ENCODE peak calls at places on chromosomes 13 and 19, in eight cellular contexts. One of them, this sample, is unnamed. For H3K4me1, the result is how much of the 10 kb centered on the place peaks cover.

GRCh38 chr13:95154441-95154886 is 146.8 kb downstream of the ABCC4 start:
- DNase-seq in transverse colon: no peak
- DNase-seq in upper lobe of left lung: no peak
- DNase-seq in H1: no peak
- DNase-seq in tibial nerve: no peak
- DNase-seq in ovary: no peak
- DNase-seq in A549: no peak
- DNase-seq in stomach: no peak
- DNase-seq in this sample: no peak

GRCh38 chr13:112815871-112816270 is 126.0 kb downstream of the ATP11A start:
- DNase-seq in transverse colon: no peak
- DNase-seq in upper lobe of left lung: peak
- DNase-seq in H1: no peak
- DNase-seq in tibial nerve: no peak
- DNase-seq in ovary: no peak
- DNase-seq in A549: no peak
- DNase-seq in stomach: peak
- DNase-seq in this sample: no peak

GRCh38 chr13:99380921-99381645 is 73.9 kb upstream of the GPR183 start:
- DNase-seq in transverse colon: no peak
- DNase-seq in upper lobe of left lung: no peak
- DNase-seq in H1: peak
- DNase-seq in tibial nerve: no peak
- DNase-seq in ovary: no peak
- DNase-seq in A549: no peak
- DNase-seq in stomach: no peak
- DNase-seq in this sample: no peak

GRCh38 chr13:110799246-110800236 is 86.0 kb downstream of the ING1 start:
- DNase-seq in transverse colon: no peak
- DNase-seq in upper lobe of left lung: no peak
- DNase-seq in H1: no peak
- DNase-seq in tibial nerve: peak
- DNase-seq in ovary: peak
- DNase-seq in A549: no peak
- DNase-seq in stomach: no peak
- DNase-seq in this sample: peak

GRCh38 chr19:56917998-56918397 is 77.5 kb upstream of the PEG3 start:
- DNase-seq in transverse colon: no peak
- DNase-seq in upper lobe of left lung: no peak
- DNase-seq in H1: no peak
- DNase-seq in tibial nerve: no peak
- DNase-seq in ovary: no peak
- DNase-seq in A549: no peak
- DNase-seq in stomach: no peak
- DNase-seq in this sample: no peak

GRCh38 chr13:25084101-25084500 is 11.8 kb upstream of the PABPC3 start:
- DNase-seq in transverse colon: no peak
- DNase-seq in upper lobe of left lung: no peak
- DNase-seq in H1: no peak
- DNase-seq in tibial nerve: no peak
- DNase-seq in ovary: no peak
- DNase-seq in A549: no peak
- DNase-seq in stomach: no peak
- DNase-seq in this sample: no peak

GRCh38 chr19:39917561-39918182 is 16.8 kb downstream of the FCGBP start:
- DNase-seq in transverse colon: no peak
- DNase-seq in upper lobe of left lung: no peak
- DNase-seq in H1: no peak
- DNase-seq in tibial nerve: no peak
- DNase-seq in ovary: no peak
- DNase-seq in A549: no peak
- DNase-seq in stomach: peak
- DNase-seq in this sample: no peak

GRCh38 chr19:4803736-4804695 is 12.5 kb downstream of the FEM1A start:
- DNase-seq in transverse colon: peak
- DNase-seq in upper lobe of left lung: peak
- DNase-seq in H1: peak
- DNase-seq in tibial nerve: no peak
- DNase-seq in ovary: peak
- DNase-seq in A549: peak
- DNase-seq in stomach: peak
- DNase-seq in this sample: no peak

GRCh38 chr13:46983881-46984280 is 87.0 kb upstream of the HTR2A start:
- DNase-seq in transverse colon: no peak
- DNase-seq in upper lobe of left lung: no peak
- DNase-seq in H1: no peak
- DNase-seq in tibial nerve: no peak
- DNase-seq in ovary: no peak
- DNase-seq in A549: no peak
- DNase-seq in stomach: no peak
- DNase-seq in this sample: no peak

GRCh38 chr19:38660724-38661123 is 13.3 kb downstream of the ACTN4 start:
- DNase-seq in transverse colon: no peak
- DNase-seq in upper lobe of left lung: no peak
- DNase-seq in H1: no peak
- DNase-seq in tibial nerve: no peak
- DNase-seq in ovary: no peak
- DNase-seq in A549: no peak
- DNase-seq in stomach: no peak
- DNase-seq in this sample: no peak

GRCh38 chr19:38662508-38663155 is 15.2 kb downstream of the ACTN4 start:
- DNase-seq in transverse colon: no peak
- DNase-seq in upper lobe of left lung: peak
- DNase-seq in H1: no peak
- DNase-seq in tibial nerve: no peak
- DNase-seq in ovary: no peak
- DNase-seq in A549: no peak
- DNase-seq in stomach: no peak
- DNase-seq in this sample: no peak

GRCh38 chr19:38663156-38663651 is 15.8 kb downstream of the ACTN4 start:
- DNase-seq in transverse colon: no peak
- DNase-seq in upper lobe of left lung: no peak
- DNase-seq in H1: no peak
- DNase-seq in tibial nerve: no peak
- DNase-seq in ovary: no peak
- DNase-seq in A549: no peak
- DNase-seq in stomach: no peak
- DNase-seq in this sample: no peak

GRCh38 chr19:38661996-38662395 is 14.5 kb downstream of the ACTN4 start:
- DNase-seq in transverse colon: peak
- DNase-seq in upper lobe of left lung: peak
- DNase-seq in H1: no peak
- DNase-seq in tibial nerve: no peak
- DNase-seq in ovary: no peak
- DNase-seq in A549: no peak
- DNase-seq in stomach: peak
- DNase-seq in this sample: no peak

GRCh38 chr19:38661166-38661565 is 13.7 kb downstream of the ACTN4 start:
- DNase-seq in transverse colon: no peak
- DNase-seq in upper lobe of left lung: no peak
- DNase-seq in H1: no peak
- DNase-seq in tibial nerve: no peak
- DNase-seq in ovary: no peak
- DNase-seq in A549: no peak
- DNase-seq in stomach: no peak
- DNase-seq in this sample: no peak
- H3K4me1 ChIP-seq in transverse colon: half or more
- H3K4me1 ChIP-seq in upper lobe of left lung: half or more
- H3K4me1 ChIP-seq in H1: under half
- H3K4me1 ChIP-seq in tibial nerve: half or more
- H3K4me1 ChIP-seq in ovary: half or more
- H3K4me1 ChIP-seq in A549: half or more
- H3K4me1 ChIP-seq in stomach: half or more
- H3K4me1 ChIP-seq in this sample: half or more

DNA sequence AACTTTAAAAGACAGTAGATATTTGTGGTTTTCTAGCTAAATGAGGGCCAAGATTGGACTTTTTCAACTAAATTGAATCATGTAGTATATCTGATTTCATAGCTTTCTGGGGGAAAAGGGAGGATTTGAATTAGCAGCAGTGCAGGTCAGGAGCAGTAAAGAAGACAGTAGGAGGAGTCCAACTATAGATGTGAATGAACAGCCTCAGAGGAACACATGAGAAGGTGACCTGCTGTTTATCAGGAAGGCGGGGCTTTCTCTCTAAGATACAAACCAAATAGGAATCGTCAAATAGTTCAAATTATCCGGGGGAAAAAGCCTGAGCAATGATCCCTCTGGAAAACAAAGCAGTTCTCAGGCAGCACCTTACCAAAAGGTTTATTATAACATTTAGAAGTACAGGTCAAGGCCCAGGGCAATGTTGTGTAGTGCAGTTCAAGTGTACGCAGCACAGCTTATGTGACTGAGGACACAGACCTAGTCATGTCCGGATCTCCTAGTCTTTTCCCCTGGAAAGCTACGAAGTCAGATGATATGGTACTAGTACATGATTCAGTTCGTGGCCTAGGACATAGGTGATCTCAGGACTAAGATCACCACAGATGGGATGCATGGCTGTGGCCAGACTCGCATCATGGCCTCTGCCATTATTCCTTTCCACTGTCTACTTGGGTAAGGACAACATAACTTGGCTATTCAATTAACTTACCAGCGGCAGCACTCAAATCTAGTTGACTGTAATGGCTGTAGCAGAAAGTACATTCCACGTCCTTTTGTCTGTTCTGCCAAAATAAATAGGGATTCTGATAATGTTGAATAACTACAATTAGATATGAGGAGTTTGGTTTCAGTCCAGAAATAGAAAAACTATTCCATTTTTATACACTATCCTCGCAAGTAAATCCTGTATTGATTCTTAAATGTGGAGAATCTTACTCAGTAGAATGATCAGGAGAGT is 40.3 kb downstream of the MPHOSPH8 start:
- DNase-seq in transverse colon: no peak
- DNase-seq in upper lobe of left lung: no peak
- DNase-seq in H1: no peak
- DNase-seq in tibial nerve: no peak
- DNase-seq in ovary: no peak
- DNase-seq in A549: no peak
- DNase-seq in stomach: no peak
- DNase-seq in this sample: no peak
- H3K4me3 ChIP-seq in transverse colon: no peak
- H3K4me3 ChIP-seq in upper lobe of left lung: no peak
- H3K4me3 ChIP-seq in H1: no peak
- H3K4me3 ChIP-seq in tibial nerve: no peak
- H3K4me3 ChIP-seq in ovary: no peak
- H3K4me3 ChIP-seq in A549: no peak
- H3K4me3 ChIP-seq in stomach: no peak
- H3K4me3 ChIP-seq in this sample: no peak

DNA sequence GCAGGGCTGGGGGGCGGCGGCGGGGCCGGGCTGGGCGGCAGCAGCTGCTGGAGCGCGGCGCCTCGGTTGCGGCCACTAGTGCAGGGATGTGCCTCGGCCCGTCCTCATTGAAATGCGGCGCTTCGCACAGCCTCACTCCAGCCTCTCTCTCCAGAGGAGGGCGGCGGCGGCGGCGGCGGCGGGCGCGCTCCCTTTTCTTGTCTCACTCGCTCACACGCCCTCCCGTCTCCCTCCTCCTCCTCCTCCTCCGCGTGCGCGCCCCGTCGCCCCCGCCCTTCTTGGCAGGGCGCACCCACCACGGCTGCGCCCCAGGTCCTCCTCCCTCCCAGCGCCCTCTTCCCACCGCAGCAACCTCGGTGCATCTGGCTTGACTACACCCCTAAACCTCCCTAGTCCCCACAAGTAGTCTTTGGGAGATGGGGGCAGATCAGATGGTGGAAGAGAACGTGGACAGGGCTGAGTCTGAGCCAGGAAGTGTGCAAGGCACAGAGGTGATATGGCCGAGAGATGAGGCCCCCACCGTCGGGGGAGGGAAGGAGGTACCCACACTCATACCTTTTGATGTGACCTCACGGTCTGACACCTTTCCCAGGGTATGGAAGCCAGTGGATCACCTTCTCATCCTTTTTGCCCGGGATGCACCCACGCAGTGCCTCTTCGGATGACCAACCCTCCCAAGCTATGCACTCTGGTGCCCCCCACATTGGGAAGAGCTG is at the start of gene DCLK1:
- DNase-seq in transverse colon: peak
- DNase-seq in upper lobe of left lung: peak
- DNase-seq in H1: peak
- DNase-seq in tibial nerve: peak
- DNase-seq in ovary: peak
- DNase-seq in A549: no peak
- DNase-seq in stomach: peak
- DNase-seq in this sample: peak
- TF ChIP-seq EP300 in transverse colon: no peak
- TF ChIP-seq EP300 in upper lobe of left lung: no peak
- TF ChIP-seq EP300 in H1: no peak
- TF ChIP-seq EP300 in tibial nerve: peak
- TF ChIP-seq EP300 in ovary: no peak
- TF ChIP-seq EP300 in A549: no peak
- TF ChIP-seq EP300 in stomach: no peak
- TF ChIP-seq EP300 in this sample: no peak

GRCh38 chr19:10223488-10224213 is 7.5 kb downstream of the S1PR2 start:
- DNase-seq in transverse colon: no peak
- DNase-seq in upper lobe of left lung: no peak
- DNase-seq in H1: no peak
- DNase-seq in tibial nerve: no peak
- DNase-seq in ovary: no peak
- DNase-seq in A549: no peak
- DNase-seq in stomach: no peak
- DNase-seq in this sample: no peak

GRCh38 chr19:10219678-10220077 is 11.5 kb downstream of the S1PR2 start:
- DNase-seq in transverse colon: no peak
- DNase-seq in upper lobe of left lung: no peak
- DNase-seq in H1: no peak
- DNase-seq in tibial nerve: no peak
- DNase-seq in ovary: no peak
- DNase-seq in A549: no peak
- DNase-seq in stomach: no peak
- DNase-seq in this sample: no peak

GRCh38 chr19:10222201-10222890 is 8.8 kb downstream of the S1PR2 start:
- DNase-seq in transverse colon: no peak
- DNase-seq in upper lobe of left lung: no peak
- DNase-seq in H1: no peak
- DNase-seq in tibial nerve: no peak
- DNase-seq in ovary: no peak
- DNase-seq in A549: no peak
- DNase-seq in stomach: no peak
- DNase-seq in this sample: no peak

GRCh38 chr19:10217085-10217484 is 14.0 kb downstream of the S1PR2 start:
- DNase-seq in transverse colon: no peak
- DNase-seq in upper lobe of left lung: no peak
- DNase-seq in H1: no peak
- DNase-seq in tibial nerve: no peak
- DNase-seq in ovary: no peak
- DNase-seq in A549: no peak
- DNase-seq in stomach: no peak
- DNase-seq in this sample: no peak

GRCh38 chr19:10220695-10221094 is 10.4 kb downstream of the S1PR2 start:
- DNase-seq in transverse colon: no peak
- DNase-seq in upper lobe of left lung: no peak
- DNase-seq in H1: no peak
- DNase-seq in tibial nerve: no peak
- DNase-seq in ovary: no peak
- DNase-seq in A549: no peak
- DNase-seq in stomach: no peak
- DNase-seq in this sample: no peak
- H3K4me1 ChIP-seq in transverse colon: under half
- H3K4me1 ChIP-seq in upper lobe of left lung: under half
- H3K4me1 ChIP-seq in H1: under half
- H3K4me1 ChIP-seq in tibial nerve: under half
- H3K4me1 ChIP-seq in ovary: under half
- H3K4me1 ChIP-seq in A549: under half
- H3K4me1 ChIP-seq in stomach: under half
- H3K4me1 ChIP-seq in this sample: under half